ENCODE peak calls at places on chromosomes 6 and 20, in five cellular contexts. One of them, this sample, is unnamed.

GRCh38 chr6:30378290-30378937 is 33.5 kb downstream of the RPP21 start:
- DNase-seq in H9: no peak
- DNase-seq in mesendoderm: peak; percentile 50
- DNase-seq in neural crest cell: no peak
- DNase-seq in midbrain: no peak
- DNase-seq in this sample: peak; percentile 35

GRCh38 chr20:51412991-51413471 is 129.5 kb downstream of the NFATC2 start:
- DNase-seq in neural crest cell: no peak
- DNase-seq in midbrain: no peak
- DNase-seq in H9: no peak
- DNase-seq in mesendoderm: peak; percentile 74
- DNase-seq in this sample: no peak

GRCh38 chr6:40054186-40054585 is 119.9 kb upstream of the MOCS1 start:
- DNase-seq in neural crest cell: no peak
- DNase-seq in mesendoderm: no peak
- DNase-seq in midbrain: no peak
- DNase-seq in H9: no peak
- DNase-seq in this sample: no peak

GRCh38 chr20:3753501-3754257 is 13.9 kb downstream of the ADISSP start:
- DNase-seq in mesendoderm: no peak
- DNase-seq in H9: no peak
- DNase-seq in neural crest cell: no peak
- DNase-seq in midbrain: no peak
- DNase-seq in this sample: no peak

GRCh38 chr6:119587537-119587936 is 238.0 kb upstream of the MAN1A1 start:
- DNase-seq in neural crest cell: no peak
- DNase-seq in H9: no peak
- DNase-seq in midbrain: no peak
- DNase-seq in mesendoderm: peak; percentile 58
- DNase-seq in this sample: no peak

GRCh38 chr6:158057213-158057987 is 75.7 kb downstream of the SYNJ2 start:
- DNase-seq in midbrain: no peak
- DNase-seq in mesendoderm: no peak
- DNase-seq in neural crest cell: no peak
- DNase-seq in H9: no peak
- DNase-seq in this sample: no peak

GRCh38 chr6:117538615-117539014 is 56.1 kb downstream of the DCBLD1 start:
- DNase-seq in H9: no peak
- DNase-seq in mesendoderm: no peak
- DNase-seq in midbrain: no peak
- DNase-seq in neural crest cell: no peak
- DNase-seq in this sample: no peak

GRCh38 chr6:99232003-99232402 is 117.5 kb downstream of the FAXC start:
- DNase-seq in H9: no peak
- DNase-seq in midbrain: no peak
- DNase-seq in mesendoderm: no peak
- DNase-seq in neural crest cell: no peak
- DNase-seq in this sample: no peak

GRCh38 chr6:106908386-106908840 is 66.1 kb downstream of the CD24 start:
- DNase-seq in mesendoderm: peak; percentile 22
- DNase-seq in H9: no peak
- DNase-seq in neural crest cell: no peak
- DNase-seq in midbrain: no peak
- DNase-seq in this sample: no peak

GRCh38 chr6:150528648-150529285 is 70.9 kb upstream of the PLEKHG1 start:
- DNase-seq in H9: peak; percentile 84
- DNase-seq in mesendoderm: peak; percentile 93
- DNase-seq in neural crest cell: peak; percentile 23
- DNase-seq in midbrain: no peak
- DNase-seq in this sample: peak; percentile 77

GRCh38 chr20:3980260-3981131 is 34.9 kb downstream of the RNF24 start:
- DNase-seq in mesendoderm: peak; percentile 31
- DNase-seq in midbrain: no peak
- DNase-seq in H9: no peak
- DNase-seq in neural crest cell: no peak
- DNase-seq in this sample: no peak

GRCh38 chr20:11814276-11814675 is 103.4 kb upstream of the BTBD3 start:
- DNase-seq in midbrain: no peak
- DNase-seq in neural crest cell: no peak
- DNase-seq in mesendoderm: peak; percentile 4
- DNase-seq in H9: no peak
- DNase-seq in this sample: no peak

GRCh38 chr6:146526192-146526591 is 17.4 kb upstream of the RAB32 start:
- DNase-seq in midbrain: peak; percentile 29
- DNase-seq in mesendoderm: peak; percentile 10
- DNase-seq in neural crest cell: no peak
- DNase-seq in H9: no peak
- DNase-seq in this sample: no peak

GRCh38 chr6:150844371-150844770 is 21.1 kb upstream of the MTHFD1L start:
- DNase-seq in mesendoderm: no peak
- DNase-seq in H9: no peak
- DNase-seq in midbrain: no peak
- DNase-seq in neural crest cell: no peak
- DNase-seq in this sample: no peak

GRCh38 chr6:3390698-3391097 is 66.2 kb downstream of the SLC22A23 start:
- DNase-seq in H9: no peak
- DNase-seq in neural crest cell: no peak
- DNase-seq in mesendoderm: no peak
- DNase-seq in midbrain: peak; percentile 49
- DNase-seq in this sample: no peak

GRCh38 chr6:37373822-37374514 is 20.2 kb downstream of the RNF8 start:
- DNase-seq in mesendoderm: no peak
- DNase-seq in H9: no peak
- DNase-seq in midbrain: no peak
- DNase-seq in neural crest cell: no peak
- DNase-seq in this sample: no peak

GRCh38 chr6:106963544-106963943 is 11.0 kb downstream of the CD24 start:
- DNase-seq in neural crest cell: no peak
- DNase-seq in midbrain: no peak
- DNase-seq in H9: no peak
- DNase-seq in mesendoderm: no peak
- DNase-seq in this sample: no peak

This sample was measured in HEK293T.